ENCODE peak calls at places on chromosome 4, in eight cellular contexts. One of them, this sample, is unnamed.

GRCh38 chr4:94235825-94236224 is 28.2 kb downstream of the SMARCAD1 start:
- DNase-seq in GM20000: no peak
- DNase-seq in CD8-positive, alpha-beta T cell: no peak
- DNase-seq in fibroblast of the conjunctiva: no peak
- DNase-seq in AG08395: no peak
- DNase-seq in midbrain: no peak
- DNase-seq in A172: no peak
- DNase-seq in stimulated activated CD4-positive, alpha-beta T cell treated with anti-CD3 and anti-CD28 coated beads, Interleukin-2, amount 100 ng/mL, for 48 hours: no peak
- DNase-seq in this sample: no peak

GRCh38 chr4:83962492-83962891 is 426.6 kb downstream of the GPAT3 start:
- DNase-seq in GM20000: no peak
- DNase-seq in CD8-positive, alpha-beta T cell: no peak
- DNase-seq in fibroblast of the conjunctiva: no peak
- DNase-seq in AG08395: no peak
- DNase-seq in midbrain: no peak
- DNase-seq in A172: no peak
- DNase-seq in stimulated activated CD4-positive, alpha-beta T cell treated with anti-CD3 and anti-CD28 coated beads, Interleukin-2, amount 100 ng/mL, for 48 hours: no peak
- DNase-seq in this sample: no peak

GRCh38 chr4:113744667-113745241 is 16.8 kb downstream of the CAMK2D start:
- DNase-seq in GM20000: no peak
- DNase-seq in CD8-positive, alpha-beta T cell: no peak
- DNase-seq in fibroblast of the conjunctiva: no peak
- DNase-seq in AG08395: no peak
- DNase-seq in midbrain: no peak
- DNase-seq in A172: no peak
- DNase-seq in stimulated activated CD4-positive, alpha-beta T cell treated with anti-CD3 and anti-CD28 coated beads, Interleukin-2, amount 100 ng/mL, for 48 hours: no peak
- DNase-seq in this sample: no peak

GRCh38 chr4:106585920-106586349 is 217.4 kb upstream of the GIMD1 start:
- DNase-seq in GM20000: no peak
- DNase-seq in CD8-positive, alpha-beta T cell: no peak
- DNase-seq in fibroblast of the conjunctiva: no peak
- DNase-seq in AG08395: no peak
- DNase-seq in midbrain: no peak
- DNase-seq in A172: peak; percentile 29
- DNase-seq in stimulated activated CD4-positive, alpha-beta T cell treated with anti-CD3 and anti-CD28 coated beads, Interleukin-2, amount 100 ng/mL, for 48 hours: no peak
- DNase-seq in this sample: no peak

GRCh38 chr4:76195326-76195725 is 18.3 kb downstream of the SCARB2 start:
- DNase-seq in GM20000: no peak
- DNase-seq in CD8-positive, alpha-beta T cell: no peak
- DNase-seq in fibroblast of the conjunctiva: no peak
- DNase-seq in AG08395: no peak
- DNase-seq in midbrain: no peak
- DNase-seq in A172: no peak
- DNase-seq in stimulated activated CD4-positive, alpha-beta T cell treated with anti-CD3 and anti-CD28 coated beads, Interleukin-2, amount 100 ng/mL, for 48 hours: no peak
- DNase-seq in this sample: no peak

GRCh38 chr4:14787894-14788293 is 214.4 kb upstream of the CPEB2 start:
- DNase-seq in GM20000: no peak
- DNase-seq in CD8-positive, alpha-beta T cell: no peak
- DNase-seq in fibroblast of the conjunctiva: no peak
- DNase-seq in AG08395: no peak
- DNase-seq in midbrain: no peak
- DNase-seq in A172: no peak
- DNase-seq in stimulated activated CD4-positive, alpha-beta T cell treated with anti-CD3 and anti-CD28 coated beads, Interleukin-2, amount 100 ng/mL, for 48 hours: no peak
- DNase-seq in this sample: no peak

GRCh38 chr4:72110886-72111285 is 79.1 kb downstream of the NPFFR2 start:
- DNase-seq in GM20000: no peak
- DNase-seq in CD8-positive, alpha-beta T cell: no peak
- DNase-seq in fibroblast of the conjunctiva: no peak
- DNase-seq in AG08395: no peak
- DNase-seq in midbrain: no peak
- DNase-seq in A172: peak; percentile 19
- DNase-seq in stimulated activated CD4-positive, alpha-beta T cell treated with anti-CD3 and anti-CD28 coated beads, Interleukin-2, amount 100 ng/mL, for 48 hours: no peak
- DNase-seq in this sample: no peak

GRCh38 chr4:145840162-145840768 is 98.4 kb downstream of the ZNF827 start:
- DNase-seq in GM20000: peak; percentile 37
- DNase-seq in CD8-positive, alpha-beta T cell: no peak
- DNase-seq in fibroblast of the conjunctiva: peak; percentile 30
- DNase-seq in AG08395: peak; percentile 46
- DNase-seq in midbrain: peak; percentile 73
- DNase-seq in A172: peak; percentile 51
- DNase-seq in stimulated activated CD4-positive, alpha-beta T cell treated with anti-CD3 and anti-CD28 coated beads, Interleukin-2, amount 100 ng/mL, for 48 hours: no peak
- DNase-seq in this sample: no peak

GRCh38 chr4:187940299-187940698 is 55.3 kb upstream of the ZFP42 start:
- DNase-seq in GM20000: no peak
- DNase-seq in CD8-positive, alpha-beta T cell: no peak
- DNase-seq in fibroblast of the conjunctiva: peak; percentile 14
- DNase-seq in AG08395: no peak
- DNase-seq in midbrain: no peak
- DNase-seq in A172: no peak
- DNase-seq in stimulated activated CD4-positive, alpha-beta T cell treated with anti-CD3 and anti-CD28 coated beads, Interleukin-2, amount 100 ng/mL, for 48 hours: no peak
- DNase-seq in this sample: no peak

GRCh38 chr4:20662851-20663250 is 37.4 kb upstream of the PACRGL start:
- DNase-seq in GM20000: no peak
- DNase-seq in CD8-positive, alpha-beta T cell: no peak
- DNase-seq in fibroblast of the conjunctiva: no peak
- DNase-seq in AG08395: no peak
- DNase-seq in midbrain: no peak
- DNase-seq in A172: no peak
- DNase-seq in stimulated activated CD4-positive, alpha-beta T cell treated with anti-CD3 and anti-CD28 coated beads, Interleukin-2, amount 100 ng/mL, for 48 hours: no peak
- DNase-seq in this sample: no peak

GRCh38 chr4:149553959-149554520 is 261.6 kb downstream of the IQCM start:
- DNase-seq in GM20000: no peak
- DNase-seq in CD8-positive, alpha-beta T cell: no peak
- DNase-seq in fibroblast of the conjunctiva: no peak
- DNase-seq in AG08395: no peak
- DNase-seq in midbrain: no peak
- DNase-seq in A172: no peak
- DNase-seq in stimulated activated CD4-positive, alpha-beta T cell treated with anti-CD3 and anti-CD28 coated beads, Interleukin-2, amount 100 ng/mL, for 48 hours: no peak
- DNase-seq in this sample: no peak

GRCh38 chr4:74934822-74935326 is 2.0 kb downstream of the PARM1 start:
- DNase-seq in GM20000: no peak
- DNase-seq in CD8-positive, alpha-beta T cell: no peak
- DNase-seq in fibroblast of the conjunctiva: no peak
- DNase-seq in AG08395: no peak
- DNase-seq in midbrain: no peak
- DNase-seq in A172: no peak
- DNase-seq in stimulated activated CD4-positive, alpha-beta T cell treated with anti-CD3 and anti-CD28 coated beads, Interleukin-2, amount 100 ng/mL, for 48 hours: no peak
- DNase-seq in this sample: no peak

GRCh38 chr4:94342713-94343112 is at the start of gene HPGDS:
- DNase-seq in GM20000: no peak
- DNase-seq in CD8-positive, alpha-beta T cell: no peak
- DNase-seq in fibroblast of the conjunctiva: no peak
- DNase-seq in AG08395: no peak
- DNase-seq in midbrain: peak; percentile 12
- DNase-seq in A172: no peak
- DNase-seq in stimulated activated CD4-positive, alpha-beta T cell treated with anti-CD3 and anti-CD28 coated beads, Interleukin-2, amount 100 ng/mL, for 48 hours: no peak
- DNase-seq in this sample: no peak

GRCh38 chr4:56909083-56909981 is 1.6 kb downstream of the REST start:
- DNase-seq in GM20000: peak; percentile 72
- DNase-seq in CD8-positive, alpha-beta T cell: no peak
- DNase-seq in fibroblast of the conjunctiva: peak; percentile 17
- DNase-seq in AG08395: peak; percentile 65
- DNase-seq in midbrain: peak; percentile 73
- DNase-seq in A172: peak; percentile 26
- DNase-seq in stimulated activated CD4-positive, alpha-beta T cell treated with anti-CD3 and anti-CD28 coated beads, Interleukin-2, amount 100 ng/mL, for 48 hours: peak; percentile 47
- DNase-seq in this sample: no peak

GRCh38 chr4:5101571-5101970 is 50.3 kb downstream of the STK32B start:
- DNase-seq in GM20000: no peak
- DNase-seq in CD8-positive, alpha-beta T cell: no peak
- DNase-seq in fibroblast of the conjunctiva: no peak
- DNase-seq in AG08395: no peak
- DNase-seq in midbrain: no peak
- DNase-seq in A172: no peak
- DNase-seq in stimulated activated CD4-positive, alpha-beta T cell treated with anti-CD3 and anti-CD28 coated beads, Interleukin-2, amount 100 ng/mL, for 48 hours: no peak
- DNase-seq in this sample: no peak

GRCh38 chr4:85153221-85153620 is 186.7 kb upstream of the WDFY3 start:
- DNase-seq in GM20000: no peak
- DNase-seq in CD8-positive, alpha-beta T cell: no peak
- DNase-seq in fibroblast of the conjunctiva: peak; percentile 55
- DNase-seq in AG08395: no peak
- DNase-seq in midbrain: no peak
- DNase-seq in A172: no peak
- DNase-seq in stimulated activated CD4-positive, alpha-beta T cell treated with anti-CD3 and anti-CD28 coated beads, Interleukin-2, amount 100 ng/mL, for 48 hours: no peak
- DNase-seq in this sample: no peak

GRCh38 chr4:5224340-5224739 is 173.1 kb downstream of the STK32B start:
- DNase-seq in GM20000: no peak
- DNase-seq in CD8-positive, alpha-beta T cell: no peak
- DNase-seq in fibroblast of the conjunctiva: no peak
- DNase-seq in AG08395: peak; percentile 36
- DNase-seq in midbrain: no peak
- DNase-seq in A172: no peak
- DNase-seq in stimulated activated CD4-positive, alpha-beta T cell treated with anti-CD3 and anti-CD28 coated beads, Interleukin-2, amount 100 ng/mL, for 48 hours: no peak
- DNase-seq in this sample: no peak

GRCh38 chr4:64230709-64231310 is 178.4 kb downstream of the TECRL start:
- DNase-seq in GM20000: no peak
- DNase-seq in CD8-positive, alpha-beta T cell: no peak
- DNase-seq in fibroblast of the conjunctiva: no peak
- DNase-seq in AG08395: no peak
- DNase-seq in midbrain: no peak
- DNase-seq in A172: no peak
- DNase-seq in stimulated activated CD4-positive, alpha-beta T cell treated with anti-CD3 and anti-CD28 coated beads, Interleukin-2, amount 100 ng/mL, for 48 hours: no peak
- DNase-seq in this sample: no peak

GRCh38 chr4:7680731-7681130 is 246.0 kb upstream of the PSAPL1 start:
- DNase-seq in GM20000: no peak
- DNase-seq in CD8-positive, alpha-beta T cell: no peak
- DNase-seq in fibroblast of the conjunctiva: no peak
- DNase-seq in AG08395: no peak
- DNase-seq in midbrain: no peak
- DNase-seq in A172: no peak
- DNase-seq in stimulated activated CD4-positive, alpha-beta T cell treated with anti-CD3 and anti-CD28 coated beads, Interleukin-2, amount 100 ng/mL, for 48 hours: no peak
- DNase-seq in this sample: no peak

GRCh38 chr4:87044511-87045369 is 109.9 kb downstream of the AFF1 start:
- DNase-seq in GM20000: no peak
- DNase-seq in CD8-positive, alpha-beta T cell: no peak
- DNase-seq in fibroblast of the conjunctiva: no peak
- DNase-seq in AG08395: no peak
- DNase-seq in midbrain: no peak
- DNase-seq in A172: no peak
- DNase-seq in stimulated activated CD4-positive, alpha-beta T cell treated with anti-CD3 and anti-CD28 coated beads, Interleukin-2, amount 100 ng/mL, for 48 hours: no peak
- DNase-seq in this sample: no peak

GRCh38 chr4:78297075-78297815 is 240.1 kb downstream of the FRAS1 start:
- DNase-seq in GM20000: no peak
- DNase-seq in CD8-positive, alpha-beta T cell: no peak
- DNase-seq in fibroblast of the conjunctiva: no peak
- DNase-seq in AG08395: peak; percentile 32
- DNase-seq in midbrain: no peak
- DNase-seq in A172: no peak
- DNase-seq in stimulated activated CD4-positive, alpha-beta T cell treated with anti-CD3 and anti-CD28 coated beads, Interleukin-2, amount 100 ng/mL, for 48 hours: no peak
- DNase-seq in this sample: no peak